ENCODE peak calls at places on chromosome 17, in nine cellular contexts. R is stomach, O is Panc1, N is fibroblast of lung, A is sigmoid colon, U is cardiac muscle cell, L is PC-3, W is lower lobe of right lung, V is bronchial epithelial cell. E is an unnamed sample.

GRCh38 chr17:77316191-77316641 is 175.4 kb downstream of the SEC14L1 start:
- DNase-seq in R (no peak), O (no peak), N (peak; percentile 89), A (peak; percentile 91), U (peak; percentile 31), L (no peak), W (peak; percentile 58), V (peak; percentile 43), E (peak; percentile 98)

GRCh38 chr17:41212524-41213169 is 13.8 kb upstream of the KRTAP9-2 start:
- DNase-seq in R (no peak), O (no peak), N (no peak), A (no peak), U (no peak), L (peak; percentile 2), W (no peak), V (no peak), E (peak; percentile 69)

GRCh38 chr17:77054926-77055325 is 85.8 kb upstream of the SEC14L1 start:
- DNase-seq in R (no peak), O (no peak), N (no peak), A (no peak), U (no peak), L (no peak), W (no peak), V (no peak), E (peak; percentile 15)

GRCh38 chr17:50689251-50689650 is 18.5 kb downstream of the ANKRD40 start:
- DNase-seq in R (no peak), O (no peak), N (peak; percentile 71), A (no peak), U (no peak), L (peak; percentile 57), W (no peak), V (no peak), E (peak; percentile 88)

GRCh38 chr17:77110006-77110374 is 30.8 kb upstream of the SEC14L1 start:
- DNase-seq in R (no peak), O (no peak), N (peak; percentile 82), A (no peak), U (no peak), L (peak; percentile 59), W (no peak), V (no peak), E (no peak)

GRCh38 chr17:6165806-6166205 is 95.6 kb downstream of the WSCD1 start:
- DNase-seq in R (no peak), O (no peak), N (no peak), A (no peak), U (no peak), L (no peak), W (no peak), V (no peak), E (no peak)

GRCh38 chr17:8021565-8022357 is 17.1 kb upstream of the ALOX15B start:
- DNase-seq in R (no peak), O (no peak), N (no peak), A (peak; percentile 39), U (no peak), L (no peak), W (no peak), V (peak; percentile 27), E (no peak)

GRCh38 chr17:76191891-76192290 is 48.4 kb downstream of the RNF157 start:
- DNase-seq in R (no peak), O (no peak), N (no peak), A (no peak), U (no peak), L (no peak), W (no peak), V (no peak), E (no peak)

GRCh38 chr17:62966426-62967110 is 533 bp downstream of the TANC2 start:
- DNase-seq in R (peak; percentile 64), O (no peak), N (peak; percentile 23), A (no peak), U (peak; percentile 65), L (peak; percentile 41), W (peak; percentile 80), V (peak; percentile 40), E (no peak)

GRCh38 chr17:7841622-7842379 is 7.8 kb downstream of the KDM6B start:
- DNase-seq in R (peak; percentile 91), O (no peak), N (peak; percentile 91), A (peak; percentile 97), U (peak; percentile 99), L (peak; percentile 83), W (peak; percentile 91), V (peak; percentile 79), E (peak; percentile 95)

GRCh38 chr17:54435966-54436365 is 464.7 kb upstream of the TOM1L1 start:
- DNase-seq in R (no peak), O (no peak), N (no peak), A (no peak), U (no peak), L (no peak), W (no peak), V (no peak), E (no peak)

GRCh38 chr17:50961282-50962220 is 95.4 kb upstream of the TOB1 start:
- DNase-seq in R (no peak), O (no peak), N (no peak), A (no peak), U (no peak), L (no peak), W (no peak), V (no peak), E (no peak)

GRCh38 chr17:33241390-33241789 is 51.7 kb downstream of the ASIC2 start:
- DNase-seq in R (no peak), O (no peak), N (peak; percentile 79), A (no peak), U (no peak), L (no peak), W (no peak), V (peak; percentile 53), E (peak; percentile 22)

GRCh38 chr17:69506489-69506888 is 92.0 kb downstream of the MAP2K6 start:
- DNase-seq in R (no peak), O (no peak), N (no peak), A (no peak), U (no peak), L (peak; percentile 49), W (no peak), V (peak; percentile 37), E (no peak)

GRCh38 chr17:79465011-79466006 is 145.5 kb downstream of the RBFOX3 start:
- DNase-seq in R (no peak), O (no peak), N (no peak), A (no peak), U (no peak), L (no peak), W (no peak), V (no peak), E (no peak)

GRCh38 chr17:79468183-79468944 is 142.5 kb downstream of the RBFOX3 start:
- DNase-seq in R (no peak), O (no peak), N (no peak), A (no peak), U (no peak), L (no peak), W (no peak), V (no peak), E (no peak)

GRCh38 chr17:79464310-79465010 is 146.4 kb downstream of the RBFOX3 start:
- DNase-seq in R (no peak), O (no peak), N (no peak), A (no peak), U (no peak), L (no peak), W (no peak), V (no peak), E (no peak)

GRCh38 chr17:79469646-79470045 is 141.2 kb downstream of the RBFOX3 start:
- DNase-seq in R (no peak), O (no peak), N (no peak), A (no peak), U (no peak), L (no peak), W (no peak), V (no peak), E (no peak)

GRCh38 chr17:79466562-79467350 is 144.1 kb downstream of the RBFOX3 start:
- DNase-seq in R (no peak), O (no peak), N (no peak), A (no peak), U (no peak), L (no peak), W (no peak), V (no peak), E (no peak)
- H3K27me3 ChIP-seq in R (peaks cover 76% of the 10 kb centered on the region), O (peaks cover 7% of the 10 kb centered on the region), N (no peaks in the 10 kb centered on the region), A (no peaks in the 10 kb centered on the region), U (peaks cover 50% of the 10 kb centered on the region), L (peaks cover 89% of the 10 kb centered on the region), W (peaks cover 33% of the 10 kb centered on the region), V (no peaks in the 10 kb centered on the region), E (peaks cover 49% of the 10 kb centered on the region)

DNA sequence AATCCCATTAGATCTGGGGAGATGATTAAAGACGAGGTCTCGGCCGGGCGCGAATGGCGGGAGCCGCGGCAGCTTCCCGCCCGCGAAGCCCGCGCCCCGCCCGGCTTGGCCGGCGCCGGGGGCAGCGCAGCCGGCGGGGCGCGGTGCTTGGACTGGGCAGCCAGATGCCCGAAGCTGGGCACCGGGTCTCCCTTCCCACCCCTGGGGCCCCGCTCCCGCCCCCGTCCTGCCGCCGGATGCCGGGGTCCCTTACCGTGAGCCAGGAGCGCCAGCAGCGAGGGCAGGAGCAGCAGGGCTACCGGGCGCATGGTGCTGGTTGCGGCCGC is 308 bp downstream of the SEZ6 start:
- DNase-seq in R (no peak), O (no peak), N (no peak), A (no peak), U (no peak), L (no peak), W (no peak), V (no peak), E (no peak)
- H3K4me3 ChIP-seq in R (peak overlapping the region; percentile 27), O (no peak overlapping the region), N (no peak overlapping the region), A (no peak overlapping the region), U (peak overlapping the region; percentile 20), L (no peak overlapping the region), W (no peak overlapping the region), V (no peak overlapping the region), E (no peak overlapping the region)

GRCh38 chr17:39095309-39095686 is 56.1 kb downstream of the PLXDC1 start:
- DNase-seq in R (no peak), O (no peak), N (no peak), A (no peak), U (no peak), L (no peak), W (no peak), V (no peak), E (no peak)

GRCh38 chr17:39098474-39099090 is 52.9 kb downstream of the PLXDC1 start:
- DNase-seq in R (no peak), O (no peak), N (no peak), A (no peak), U (no peak), L (no peak), W (no peak), V (no peak), E (no peak)

GRCh38 chr17:39096435-39097158 is 54.8 kb downstream of the PLXDC1 start:
- DNase-seq in R (no peak), O (no peak), N (no peak), A (no peak), U (no peak), L (no peak), W (no peak), V (no peak), E (no peak)

GRCh38 chr17:39097537-39097936 is 53.9 kb downstream of the PLXDC1 start:
- DNase-seq in R (no peak), O (no peak), N (no peak), A (no peak), U (no peak), L (no peak), W (no peak), V (no peak), E (no peak)

GRCh38 chr17:39097159-39097519 is 54.3 kb downstream of the PLXDC1 start:
- DNase-seq in R (no peak), O (no peak), N (no peak), A (no peak), U (no peak), L (no peak), W (no peak), V (no peak), E (no peak)
- H3K27me3 ChIP-seq in R (peaks cover 13% of the 10 kb centered on the region), O (no peaks in the 10 kb centered on the region), N (peaks cover 14% of the 10 kb centered on the region), A (no peaks in the 10 kb centered on the region), U (no peaks in the 10 kb centered on the region), L (no peaks in the 10 kb centered on the region), W (no peaks in the 10 kb centered on the region), V (peaks cover 16% of the 10 kb centered on the region), E (no peaks in the 10 kb centered on the region)

GRCh38 chr17:42311240-42312034 is 23.1 kb downstream of the STAT5A start:
- DNase-seq in R (peak; percentile 57), O (no peak), N (peak; percentile 72), A (peak; percentile 99), U (peak; percentile 57), L (no peak), W (peak; percentile 93), V (peak; percentile 64), E (no peak)
- H3K4me3 ChIP-seq in R (no peak overlapping the region), O (no peak overlapping the region), N (no peak overlapping the region), A (no peak overlapping the region), U (no peak overlapping the region), L (no peak overlapping the region), W (peak overlapping the region; percentile 10), V (no peak overlapping the region), E (no peak overlapping the region)

E was measured in MG63.